ENCODE peak calls at places on chromosomes 12 and 14, in five cellular contexts. One of them, this sample, is unnamed.
A peak's percentile ranks its signal among the peaks of the same experiment; 100 is the strongest.

GRCh38 chr14:64915797-64916196 is 1.5 kb downstream of the CHURC1 start:
- DNase-seq in GM23338: no peak
- DNase-seq in HCT116: no peak
- DNase-seq in SK-N-SH: no peak
- DNase-seq in HepG2: no peak
- DNase-seq in this sample: peak; percentile 69

GRCh38 chr12:51773145-51773869 is 75.2 kb downstream of the FIGNL2 start:
- DNase-seq in GM23338: no peak
- DNase-seq in HCT116: peak; percentile 10
- DNase-seq in SK-N-SH: no peak
- DNase-seq in HepG2: no peak
- DNase-seq in this sample: peak; percentile 5

GRCh38 chr12:59808317-59808910 is 212.6 kb downstream of the SLC16A7 start:
- DNase-seq in GM23338: peak; percentile 73
- DNase-seq in HCT116: peak; percentile 13
- DNase-seq in SK-N-SH: peak; percentile 43
- DNase-seq in HepG2: peak; percentile 11
- DNase-seq in this sample: peak; percentile 13

GRCh38 chr12:96034631-96035282 is 630 bp downstream of the LTA4H start:
- DNase-seq in GM23338: peak; percentile 58
- DNase-seq in HCT116: no peak
- DNase-seq in SK-N-SH: peak; percentile 44
- DNase-seq in HepG2: peak; percentile 22
- DNase-seq in this sample: no peak

GRCh38 chr12:125160556-125160955 is 95.3 kb downstream of the AACS start:
- DNase-seq in GM23338: no peak
- DNase-seq in HCT116: no peak
- DNase-seq in SK-N-SH: no peak
- DNase-seq in HepG2: no peak
- DNase-seq in this sample: no peak

GRCh38 chr14:91354979-91355685 is 62.5 kb downstream of the CCDC88C start:
- DNase-seq in GM23338: peak; percentile 82
- DNase-seq in HCT116: no peak
- DNase-seq in SK-N-SH: peak; percentile 75
- DNase-seq in HepG2: no peak
- DNase-seq in this sample: no peak

GRCh38 chr12:62799766-62800406 is 135.1 kb downstream of the PPM1H start:
- DNase-seq in GM23338: peak; percentile 39
- DNase-seq in HCT116: no peak
- DNase-seq in SK-N-SH: no peak
- DNase-seq in HepG2: no peak
- DNase-seq in this sample: no peak

GRCh38 chr14:54625158-54625557 is 58.2 kb downstream of the SAMD4A start:
- DNase-seq in GM23338: peak; percentile 44
- DNase-seq in HCT116: no peak
- DNase-seq in SK-N-SH: no peak
- DNase-seq in HepG2: no peak
- DNase-seq in this sample: no peak

GRCh38 chr12:14972816-14973215 is at the start of gene PDE6H:
- DNase-seq in GM23338: no peak
- DNase-seq in HCT116: no peak
- DNase-seq in SK-N-SH: no peak
- DNase-seq in HepG2: no peak
- DNase-seq in this sample: no peak

GRCh38 chr12:58557156-58557555 is 363.1 kb downstream of the LRIG3 start:
- DNase-seq in GM23338: no peak
- DNase-seq in HCT116: no peak
- DNase-seq in SK-N-SH: no peak
- DNase-seq in HepG2: no peak
- DNase-seq in this sample: no peak

GRCh38 chr12:1318327-1319031 is 275.9 kb downstream of the FBXL14 start:
- DNase-seq in GM23338: peak; percentile 48
- DNase-seq in HCT116: no peak
- DNase-seq in SK-N-SH: no peak
- DNase-seq in HepG2: no peak
- DNase-seq in this sample: no peak

GRCh38 chr12:6539276-6540134 is 5.2 kb downstream of the GAPDH start:
- DNase-seq in GM23338: peak; percentile 17
- DNase-seq in HCT116: no peak
- DNase-seq in SK-N-SH: peak; percentile 41
- DNase-seq in HepG2: no peak
- DNase-seq in this sample: no peak

GRCh38 chr12:24833513-24833912 is 115.4 kb downstream of the BCAT1 start:
- DNase-seq in GM23338: no peak
- DNase-seq in HCT116: no peak
- DNase-seq in SK-N-SH: no peak
- DNase-seq in HepG2: no peak
- DNase-seq in this sample: no peak

GRCh38 chr12:24840046-24840800 is 108.7 kb downstream of the BCAT1 start:
- DNase-seq in GM23338: no peak
- DNase-seq in HCT116: no peak
- DNase-seq in SK-N-SH: no peak
- DNase-seq in HepG2: no peak
- DNase-seq in this sample: no peak

GRCh38 chr12:24839268-24839791 is 109.6 kb downstream of the BCAT1 start:
- DNase-seq in GM23338: no peak
- DNase-seq in HCT116: no peak
- DNase-seq in SK-N-SH: no peak
- DNase-seq in HepG2: no peak
- DNase-seq in this sample: no peak

GRCh38 chr12:24835377-24835776 is 113.5 kb downstream of the BCAT1 start:
- DNase-seq in GM23338: no peak
- DNase-seq in HCT116: no peak
- DNase-seq in SK-N-SH: no peak
- DNase-seq in HepG2: no peak
- DNase-seq in this sample: no peak

DNA sequence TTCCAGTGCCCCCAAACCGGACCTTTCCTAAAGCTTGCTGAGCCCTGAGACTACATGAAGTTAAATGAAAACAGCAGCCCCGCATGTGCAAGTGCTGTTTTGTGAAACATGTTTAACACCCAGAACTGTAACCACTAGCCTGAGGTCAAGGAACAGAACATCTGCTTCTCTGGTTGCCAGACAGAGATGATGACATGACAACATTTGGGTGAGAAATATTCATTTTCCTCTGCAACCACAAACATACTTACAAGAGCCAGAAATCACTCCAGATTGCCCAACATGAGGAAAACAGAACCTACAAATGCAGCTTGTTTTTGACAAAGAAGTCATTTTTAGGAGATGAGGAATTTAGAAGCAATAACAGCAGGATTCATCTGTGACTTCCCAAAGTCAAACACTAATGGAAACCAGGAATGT is 110.4 kb downstream of the BCAT1 start:
- DNase-seq in GM23338: no peak
- DNase-seq in HCT116: no peak
- DNase-seq in SK-N-SH: peak; percentile 42
- DNase-seq in HepG2: no peak
- DNase-seq in this sample: peak; percentile 88
- TF ChIP-seq POLR2AphosphoS5 in GM23338: no peak
- TF ChIP-seq POLR2AphosphoS5 in HCT116: no peak
- TF ChIP-seq POLR2AphosphoS5 in SK-N-SH: no peak
- TF ChIP-seq POLR2AphosphoS5 in HepG2: no peak
- TF ChIP-seq POLR2AphosphoS5 in this sample: peak; percentile 79

DNA sequence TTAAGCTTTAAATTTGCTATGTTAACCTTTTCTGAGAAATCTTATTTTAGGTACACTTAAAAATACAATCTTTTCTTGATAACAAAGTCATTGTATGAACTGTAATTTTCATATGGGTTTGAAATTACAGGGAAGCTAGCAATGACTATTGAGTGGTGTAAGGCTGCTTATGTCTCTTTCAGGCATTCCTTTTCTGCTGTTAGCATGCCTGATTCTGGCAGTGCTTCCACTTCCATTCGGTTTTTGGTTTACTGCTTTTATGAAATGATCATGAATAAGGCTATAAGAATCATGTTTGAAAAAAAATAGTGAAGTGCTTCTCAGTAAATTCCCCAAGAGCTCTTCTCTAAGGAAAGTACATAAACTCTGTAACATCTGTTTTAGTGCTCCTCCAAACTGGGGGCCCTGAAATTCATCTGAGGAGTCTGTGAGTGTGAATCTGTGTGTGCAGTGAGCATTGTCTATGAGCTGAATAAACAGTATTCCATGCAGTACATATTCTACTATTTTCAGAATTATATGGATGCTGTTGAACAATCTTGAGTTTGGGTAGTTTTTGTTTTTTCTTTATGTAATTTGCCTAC is 434.0 kb upstream of the RGS6 start:
- DNase-seq in GM23338: no peak
- DNase-seq in HCT116: no peak
- DNase-seq in SK-N-SH: no peak
- DNase-seq in HepG2: no peak
- DNase-seq in this sample: no peak
- TF ChIP-seq REST in GM23338: no peak
- TF ChIP-seq REST in HCT116: no peak
- TF ChIP-seq REST in SK-N-SH: no peak
- TF ChIP-seq REST in HepG2: no peak
- TF ChIP-seq REST in this sample: no peak

DNA sequence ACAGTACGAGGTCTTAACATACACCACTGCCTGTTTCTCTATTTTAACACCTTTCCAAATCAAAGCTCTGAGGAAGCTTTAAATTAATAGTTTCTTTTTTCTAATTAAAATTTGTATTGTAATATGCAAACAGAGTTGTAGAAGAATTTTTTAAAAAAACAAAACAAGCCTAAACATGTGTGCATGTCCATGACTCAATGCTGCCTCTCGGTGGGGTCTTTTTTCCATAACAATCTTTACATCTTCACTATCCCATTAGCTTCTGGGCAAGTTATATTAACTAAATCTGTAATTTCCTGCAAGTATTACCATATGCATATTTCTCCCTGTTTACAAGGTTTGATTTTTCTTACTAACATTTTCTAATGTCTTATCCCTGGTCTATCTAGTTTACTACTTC is 143.9 kb upstream of the NAV3 start:
- DNase-seq in GM23338: peak; percentile 20
- DNase-seq in HCT116: no peak
- DNase-seq in SK-N-SH: no peak
- DNase-seq in HepG2: no peak
- DNase-seq in this sample: no peak
- TF ChIP-seq CTCF in GM23338: peak; percentile 64
- TF ChIP-seq CTCF in HCT116: peak; percentile 17
- TF ChIP-seq CTCF in SK-N-SH: peak; percentile 61
- TF ChIP-seq CTCF in HepG2: no peak
- TF ChIP-seq CTCF in this sample: no peak

DNA sequence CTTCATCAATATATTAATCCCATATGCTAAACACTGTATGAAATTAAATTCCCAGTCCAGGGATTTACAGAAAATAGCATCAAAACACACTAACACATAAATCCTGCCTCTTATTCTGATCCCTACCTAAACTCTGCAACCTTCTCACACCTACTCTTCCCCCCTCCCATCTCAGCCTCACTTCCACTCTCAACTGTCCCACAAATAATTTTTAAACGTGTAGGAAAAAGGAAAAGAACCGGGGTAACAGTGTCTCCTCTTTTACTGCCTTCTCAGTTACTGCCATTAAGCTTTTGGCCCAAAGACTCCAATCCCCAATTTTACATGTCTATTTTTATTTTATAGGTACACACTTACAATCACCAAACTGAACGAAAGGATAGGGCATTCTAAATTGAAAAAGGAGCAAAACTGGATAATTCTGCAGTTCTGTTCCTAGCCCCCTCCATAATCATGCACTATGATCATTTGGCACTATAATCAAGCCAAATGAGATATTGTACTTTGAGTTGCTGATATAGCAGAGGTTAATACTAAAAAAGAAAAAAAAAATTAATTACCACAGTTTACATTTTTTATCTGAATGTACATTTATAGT is 2.9 kb downstream of the DUSP16 start:
- DNase-seq in GM23338: no peak
- DNase-seq in HCT116: no peak
- DNase-seq in SK-N-SH: no peak
- DNase-seq in HepG2: no peak
- DNase-seq in this sample: no peak
- TF ChIP-seq POLR2AphosphoS5 in GM23338: no peak
- TF ChIP-seq POLR2AphosphoS5 in HCT116: no peak
- TF ChIP-seq POLR2AphosphoS5 in SK-N-SH: no peak
- TF ChIP-seq POLR2AphosphoS5 in HepG2: no peak
- TF ChIP-seq POLR2AphosphoS5 in this sample: no peak

DNA sequence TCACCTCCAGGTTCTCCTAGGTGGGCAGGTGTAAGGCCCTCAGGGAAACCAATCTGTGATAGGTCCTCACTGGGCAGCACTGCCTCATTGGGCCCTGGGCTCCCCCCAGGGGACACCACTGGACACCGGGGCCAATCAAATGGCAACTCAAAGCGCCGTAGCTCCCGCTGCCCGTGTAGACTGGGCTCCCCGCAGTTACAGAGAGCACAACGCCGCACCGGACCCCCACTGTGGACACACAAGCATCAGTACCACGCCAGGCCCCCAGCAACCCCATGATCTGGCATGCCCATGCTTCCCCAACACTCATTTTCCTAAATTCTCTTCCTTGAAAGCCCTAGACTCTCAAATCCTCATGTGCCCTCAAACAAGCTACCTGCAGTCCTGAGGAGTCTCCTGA is 6.1 kb downstream of the KMT2D start:
- DNase-seq in GM23338: no peak
- DNase-seq in HCT116: no peak
- DNase-seq in SK-N-SH: peak; percentile 12
- DNase-seq in HepG2: no peak
- DNase-seq in this sample: no peak
- TF ChIP-seq REST in GM23338: no peak
- TF ChIP-seq REST in HCT116: no peak
- TF ChIP-seq REST in SK-N-SH: no peak
- TF ChIP-seq REST in HepG2: no peak
- TF ChIP-seq REST in this sample: no peak

GRCh38 chr14:104592292-104592672 is 12.3 kb downstream of the TMEM179 start:
- DNase-seq in GM23338: no peak
- DNase-seq in HCT116: no peak
- DNase-seq in SK-N-SH: no peak
- DNase-seq in HepG2: no peak
- DNase-seq in this sample: no peak

GRCh38 chr14:104591506-104592291 is 12.1 kb downstream of the C14orf180 start:
- DNase-seq in GM23338: no peak
- DNase-seq in HCT116: no peak
- DNase-seq in SK-N-SH: no peak
- DNase-seq in HepG2: no peak
- DNase-seq in this sample: no peak

GRCh38 chr14:104589338-104590195 is 10.0 kb downstream of the C14orf180 start:
- DNase-seq in GM23338: no peak
- DNase-seq in HCT116: no peak
- DNase-seq in SK-N-SH: peak; percentile 80
- DNase-seq in HepG2: no peak
- DNase-seq in this sample: no peak

GRCh38 chr14:104590240-104590965 is 10.8 kb downstream of the C14orf180 start:
- DNase-seq in GM23338: no peak
- DNase-seq in HCT116: no peak
- DNase-seq in SK-N-SH: no peak
- DNase-seq in HepG2: no peak
- DNase-seq in this sample: no peak

DNA sequence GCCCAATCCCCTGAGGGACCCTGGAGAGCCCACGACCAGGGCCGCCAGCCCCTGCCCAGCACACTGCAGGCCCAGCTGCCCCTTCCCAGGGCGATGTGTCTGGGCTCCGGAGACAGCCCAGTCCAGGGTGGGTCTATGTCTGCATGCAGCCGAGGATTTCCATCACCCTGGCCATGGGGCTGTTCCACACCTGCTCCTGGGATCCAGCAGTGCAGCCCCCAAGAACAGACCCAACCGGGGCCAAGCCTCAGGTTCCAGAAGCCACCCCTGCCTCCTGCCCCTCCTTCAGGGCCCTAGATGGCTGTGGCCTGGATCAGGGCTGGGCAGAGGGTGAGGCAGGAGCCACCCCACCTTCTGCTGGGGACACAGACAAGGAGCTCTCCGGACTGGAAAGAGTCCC is 11.5 kb downstream of the C14orf180 start:
- DNase-seq in GM23338: no peak
- DNase-seq in HCT116: no peak
- DNase-seq in SK-N-SH: no peak
- DNase-seq in HepG2: no peak
- DNase-seq in this sample: no peak
- TF ChIP-seq CTCF in GM23338: no peak
- TF ChIP-seq CTCF in HCT116: no peak
- TF ChIP-seq CTCF in SK-N-SH: no peak
- TF ChIP-seq CTCF in HepG2: no peak
- TF ChIP-seq CTCF in this sample: no peak